ENCODE peak calls at places on chromosomes 16 and 17, in four cellular contexts. S is K562, B is GM12878, C is HepG2. V is an unnamed sample.

GRCh38 chr17:81512984-81513668 is 527 bp upstream of the ACTG1 start:
- DNase-seq in B (no peak), C (peak), S (peak), V (peak)

GRCh38 chr17:54844262-54844661 is 56.4 kb upstream of the TOM1L1 start:
- DNase-seq in B (no peak), C (no peak), S (no peak), V (no peak)

GRCh38 chr16:12078405-12079245 is 102.1 kb downstream of the SNX29 start:
- DNase-seq in C (no peak), S (no peak), B (no peak), V (no peak)

GRCh38 chr17:79616801-79617200 is 6.0 kb upstream of the RBFOX3 start:
- DNase-seq in C (no peak), B (no peak), S (no peak), V (no peak)

GRCh38 chr16:89490386-89491237 is at the start of gene ANKRD11:
- DNase-seq in B (peak), S (peak), C (peak), V (peak)

GRCh38 chr17:75032896-75033294 is 13.9 kb downstream of the ATP5PD start:
- DNase-seq in C (no peak), B (no peak), S (peak), V (no peak)

GRCh38 chr17:28842282-28843012 is at the start of gene FAM222B:
- DNase-seq in B (peak), S (peak), C (peak), V (peak)

GRCh38 chr16:50861926-50862325 is 120.0 kb downstream of the CYLD start:
- DNase-seq in C (peak), S (no peak), B (no peak), V (no peak)

GRCh38 chr16:77657016-77657415 is 65.3 kb upstream of the NUDT7 start:
- DNase-seq in C (peak), S (peak), B (no peak), V (peak)

GRCh38 chr17:41338961-41339485 is 11.6 kb downstream of the KRT33A start:
- DNase-seq in B (peak), S (no peak), C (no peak), V (no peak)

GRCh38 chr17:75542184-75542583 is 16.7 kb downstream of the LLGL2 start:
- DNase-seq in B (no peak), C (no peak), S (no peak), V (no peak)

GRCh38 chr17:34442387-34443111 is 79.5 kb upstream of the CCL1 start:
- DNase-seq in S (no peak), C (no peak), B (no peak), V (no peak)

GRCh38 chr16:79891458-79891857 is 290.9 kb upstream of the MAF start:
- DNase-seq in C (no peak), B (no peak), S (no peak), V (no peak)

GRCh38 chr16:88701541-88702363 is 4.5 kb downstream of the RNF166 start:
- DNase-seq in C (no peak), S (no peak), B (no peak), V (no peak)

GRCh38 chr17:44121206-44121605 is 2.2 kb downstream of the HDAC5 start:
- DNase-seq in C (no peak), S (no peak), B (no peak), V (no peak)

GRCh38 chr17:69713815-69714214 is 299.3 kb downstream of the MAP2K6 start:
- DNase-seq in B (no peak), C (no peak), S (no peak), V (no peak)

GRCh38 chr17:55238931-55239297 is 25.8 kb upstream of the HLF start:
- DNase-seq in C (peak), S (peak), B (no peak), V (peak)

GRCh38 chr17:7557825-7558543 is 566 bp upstream of the TNFSF13 start:
- DNase-seq in C (peak), B (no peak), S (no peak), V (no peak)

GRCh38 chr16:11320170-11320569 is 25.1 kb upstream of the RMI2 start:
- DNase-seq in B (no peak), C (no peak), S (no peak), V (no peak)

GRCh38 chr16:85125570-85126382 is 13.5 kb upstream of the CIBAR2 start:
- DNase-seq in B (no peak), S (no peak), C (no peak), V (no peak)
- TF ChIP-seq FOXK2 in B (no peak), S (no peak), C (no peak), V (no peak)

DNA sequence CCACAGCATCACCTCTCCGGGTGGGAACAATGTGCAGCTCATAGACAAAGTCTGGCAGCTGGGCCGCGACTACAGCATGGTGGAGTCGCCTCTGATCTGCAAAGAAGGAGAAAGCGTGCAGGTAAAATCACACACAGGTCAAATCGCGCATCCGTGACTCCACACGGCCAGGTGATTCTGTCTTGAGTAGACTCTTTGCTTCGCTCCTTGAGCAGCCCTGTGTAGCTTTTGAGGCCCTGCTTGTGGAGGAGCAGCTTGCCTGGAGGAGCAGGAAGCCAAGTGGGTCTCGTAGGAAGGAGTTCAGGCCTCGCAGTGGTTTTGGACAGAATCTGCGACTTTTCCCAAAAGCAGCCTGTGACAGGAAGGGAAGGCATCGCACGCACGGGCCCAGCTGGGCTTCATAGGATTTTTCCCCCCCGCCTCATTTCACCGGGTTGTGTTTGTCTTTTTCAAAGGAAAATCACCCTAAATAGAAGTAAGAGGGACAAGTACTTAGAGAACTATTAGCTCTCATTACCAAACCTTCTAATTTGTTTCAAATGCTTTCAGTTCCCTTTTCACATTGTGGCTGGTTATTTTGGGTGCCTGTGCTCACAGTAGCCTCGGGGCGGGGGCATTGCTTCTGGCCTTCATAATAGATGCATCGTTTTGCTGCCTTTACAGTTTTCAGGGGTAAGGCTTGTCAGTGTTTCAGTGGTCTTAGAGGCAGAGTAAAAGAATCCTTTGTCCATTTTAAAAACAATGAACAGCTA is 71.5 kb downstream of the SEC14L1 start:
- DNase-seq in S (no peak), C (no peak), B (peak), V (no peak)
- TF ChIP-seq FOXK2 in S (no peak), C (no peak), B (no peak), V (no peak)

GRCh38 chr17:8894189-8894611 is 26.7 kb upstream of the PIK3R6 start:
- DNase-seq in S (no peak), C (no peak), B (no peak), V (no peak)

GRCh38 chr17:8893621-8894020 is 26.1 kb upstream of the PIK3R6 start:
- DNase-seq in S (no peak), C (no peak), B (no peak), V (no peak)

GRCh38 chr17:8893059-8893458 is 25.6 kb upstream of the PIK3R6 start:
- DNase-seq in B (no peak), C (no peak), S (no peak), V (no peak)

GRCh38 chr17:8896087-8896486 is 28.6 kb upstream of the PIK3R6 start:
- DNase-seq in B (no peak), C (no peak), S (no peak), V (no peak)

DNA sequence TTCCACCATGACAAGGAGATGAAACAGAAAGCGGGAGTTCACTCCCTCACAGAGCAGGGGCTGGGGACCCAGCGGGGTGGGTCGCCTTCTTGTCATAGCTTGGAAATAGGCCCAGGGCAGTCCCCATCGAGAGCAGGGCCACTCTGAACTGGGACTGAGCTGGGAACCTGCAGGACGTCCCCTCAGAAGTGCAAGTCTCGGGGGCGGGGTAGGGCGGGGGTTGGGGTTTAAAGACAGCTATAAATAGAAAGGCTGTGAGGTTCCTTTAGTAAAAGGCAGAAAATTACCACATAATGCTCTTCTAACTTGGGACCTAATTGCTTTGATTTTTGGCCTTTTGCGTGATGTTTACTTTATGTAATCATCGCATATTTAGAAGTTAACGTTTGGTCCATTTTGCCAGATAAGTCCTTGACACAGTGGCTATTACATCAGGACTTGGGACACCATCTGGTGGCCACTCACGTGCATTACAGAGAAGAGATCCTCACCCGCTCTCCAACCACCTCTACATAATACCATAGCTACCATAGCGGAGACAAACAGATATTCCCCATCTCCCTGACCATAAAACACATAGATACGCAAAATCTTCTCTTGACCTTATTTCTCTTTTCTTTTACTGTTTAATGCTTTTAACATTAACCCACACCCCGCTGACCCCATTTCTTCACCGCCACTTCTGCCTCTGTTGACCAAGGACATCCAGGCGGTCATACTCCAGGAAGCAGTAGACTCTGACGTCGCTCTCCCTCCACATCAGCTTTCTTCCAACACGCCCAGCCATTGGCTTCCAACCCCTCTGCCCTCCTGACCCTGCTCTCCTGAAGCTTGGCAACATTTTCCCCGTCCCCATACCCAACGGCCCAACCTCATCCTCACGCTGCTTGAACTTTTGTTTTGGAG is 27.5 kb upstream of the PIK3R6 start:
- DNase-seq in B (peak), C (peak), S (peak), V (peak)
- TF ChIP-seq FOXK2 in B (no peak), C (no peak), S (no peak), V (no peak)

GRCh38 chr16:14001521-14001920 is 69.6 kb upstream of the MRTFB start:
- DNase-seq in B (no peak), S (no peak), C (no peak), V (no peak)
- TF ChIP-seq FOXK2 in B (no peak), S (no peak), C (no peak), V (no peak)